ENCODE peak calls at places on chromosomes 7 and 10, in five cellular contexts. N, Z, I, E and W are unnamed samples.

GRCh38 chr10:13120786-13121499 is 21.0 kb downstream of the OPTN start:
- DNase-seq in N (no peak), Z (no peak), I (peak), E (no peak), W (no peak)

GRCh38 chr10:92573091-92573797 is 649 bp downstream of the IDE start:
- DNase-seq in N (peak), Z (no peak), I (peak), E (peak), W (peak)

GRCh38 chr7:120272261-120272895 is 597 bp upstream of the KCND2 start:
- DNase-seq in N (peak), Z (peak), I (peak), E (peak), W (peak)

GRCh38 chr10:77643795-77644468 is 6.3 kb upstream of the KCNMA1 start:
- DNase-seq in N (peak), Z (peak), I (peak), E (peak), W (peak)

GRCh38 chr10:101135151-101136006 is 4.3 kb downstream of the TLX1 start:
- DNase-seq in N (no peak), Z (no peak), I (no peak), E (no peak), W (no peak)

GRCh38 chr10:33066558-33067236 is 108.7 kb upstream of the ITGB1 start:
- DNase-seq in N (peak), Z (no peak), I (peak), E (peak), W (no peak)

GRCh38 chr7:2621948-2622640 is 9.7 kb upstream of the TTYH3 start:
- DNase-seq in N (no peak), Z (no peak), I (peak), E (no peak), W (no peak)

GRCh38 chr7:125563557-125563956 is 633.9 kb upstream of the POT1 start:
- DNase-seq in N (no peak), Z (no peak), I (no peak), E (no peak), W (no peak)

GRCh38 chr7:37516610-37517108 is 68.0 kb upstream of the ELMO1 start:
- DNase-seq in N (no peak), Z (no peak), I (no peak), E (no peak), W (no peak)

GRCh38 chr10:1232164-1232911 is 176.2 kb downstream of the WDR37 start:
- DNase-seq in N (no peak), Z (no peak), I (no peak), E (no peak), W (no peak)

GRCh38 chr7:28533731-28534531 is 121.6 kb downstream of the CREB5 start:
- DNase-seq in N (peak), Z (no peak), I (peak), E (peak), W (peak)

GRCh38 chr7:151704969-151705743 is 171.8 kb downstream of the PRKAG2 start:
- DNase-seq in N (no peak), Z (no peak), I (no peak), E (no peak), W (no peak)

GRCh38 chr10:14674376-14675050 is 100.2 kb downstream of the FAM107B start:
- DNase-seq in N (no peak), Z (no peak), I (no peak), E (no peak), W (no peak)

GRCh38 chr7:74094224-74095095 is 10.9 kb downstream of the LIMK1 start:
- DNase-seq in N (peak), Z (peak), I (peak), E (peak), W (peak)

GRCh38 chr7:73978681-73979563 is 49.1 kb upstream of the ELN start:
- DNase-seq in N (peak), Z (peak), I (peak), E (no peak), W (peak)

GRCh38 chr7:14821757-14822480 is 80.6 kb downstream of the DGKB start:
- DNase-seq in N (peak), Z (no peak), I (peak), E (peak), W (no peak)

GRCh38 chr10:59752278-59752940 is 846 bp downstream of the MRLN start:
- DNase-seq in N (no peak), Z (no peak), I (no peak), E (no peak), W (no peak)

GRCh38 chr7:28591275-28591674 is 179.0 kb downstream of the CREB5 start:
- DNase-seq in N (no peak), Z (no peak), I (no peak), E (no peak), W (no peak)

GRCh38 chr10:32155075-32155516 is 98.9 kb upstream of the KIF5B start:
- DNase-seq in N (peak), Z (peak), I (no peak), E (peak), W (peak)

GRCh38 chr10:98168147-98168546 is 33.7 kb downstream of the R3HCC1L start:
- DNase-seq in N (no peak), Z (no peak), I (no peak), E (no peak), W (no peak)

GRCh38 chr7:108340856-108341411 is 115.3 kb downstream of the NRCAM start:
- DNase-seq in N (peak), Z (peak), I (no peak), E (no peak), W (no peak)

GRCh38 chr7:70764004-70764691 is 367.8 kb upstream of the GALNT17 start:
- DNase-seq in N (no peak), Z (no peak), I (no peak), E (no peak), W (no peak)

GRCh38 chr10:117568226-117568625 is 25.7 kb downstream of the EMX2 start:
- DNase-seq in N (no peak), Z (no peak), I (no peak), E (no peak), W (no peak)

GRCh38 chr7:92609921-92610518 is 19.8 kb upstream of the FAM133B start:
- DNase-seq in N (peak), Z (no peak), I (peak), E (peak), W (no peak)

GRCh38 chr10:33193867-33194521 is 140.5 kb downstream of the NRP1 start:
- DNase-seq in N (peak), Z (no peak), I (peak), E (peak), W (peak)

GRCh38 chr10:123299598-123299997 is 145.4 kb downstream of the BUB3 start:
- DNase-seq in N (no peak), Z (no peak), I (no peak), E (no peak), W (no peak)

GRCh38 chr10:132634241-132634946 is 96.8 kb downstream of the INPP5A start:
- DNase-seq in N (peak), Z (no peak), I (no peak), E (no peak), W (no peak)

GRCh38 chr7:157848508-157849340 is 511.9 kb downstream of the DNAJB6 start:
- DNase-seq in N (no peak), Z (no peak), I (no peak), E (no peak), W (no peak)

GRCh38 chr7:6647080-6647479 is 10.0 kb downstream of the ZNF316 start:
- DNase-seq in N (no peak), Z (no peak), I (no peak), E (no peak), W (no peak)

GRCh38 chr7:1829111-1829510 is 159.0 kb downstream of the ELFN1 start:
- DNase-seq in N (no peak), Z (no peak), I (no peak), E (no peak), W (no peak)

GRCh38 chr7:23333671-23334246 is 34.6 kb downstream of the MALSU1 start:
- DNase-seq in N (peak), Z (no peak), I (peak), E (peak), W (peak)

GRCh38 chr10:86613905-86614304 is 40.4 kb upstream of the OPN4 start:
- DNase-seq in N (peak), Z (no peak), I (no peak), E (peak), W (no peak)

GRCh38 chr7:118590107-118590506 is 365.6 kb downstream of the ANKRD7 start:
- DNase-seq in N (peak), Z (peak), I (no peak), E (no peak), W (peak)

GRCh38 chr10:91614254-91614624 is 18.6 kb downstream of the PPP1R3C start:
- DNase-seq in N (peak), Z (no peak), I (peak), E (peak), W (peak)

GRCh38 chr10:13839430-13839986 is 252.7 kb downstream of the PRPF18 start:
- DNase-seq in N (peak), Z (peak), I (peak), E (peak), W (peak)

GRCh38 chr10:24723788-24724380 is at the start of gene ARHGAP21:
- DNase-seq in N (peak), Z (peak), I (peak), E (peak), W (peak)

GRCh38 chr10:62728479-62728878 is 76.0 kb upstream of the ADO start:
- DNase-seq in N (no peak), Z (no peak), I (no peak), E (no peak), W (no peak)

GRCh38 chr7:2051708-2052656 is 180.8 kb downstream of the MAD1L1 start:
- DNase-seq in N (no peak), Z (no peak), I (no peak), E (no peak), W (no peak)

GRCh38 chr7:141145630-141145982 is 71.7 kb downstream of the TMEM178B start:
- DNase-seq in N (no peak), Z (no peak), I (no peak), E (no peak), W (no peak)

DNA sequence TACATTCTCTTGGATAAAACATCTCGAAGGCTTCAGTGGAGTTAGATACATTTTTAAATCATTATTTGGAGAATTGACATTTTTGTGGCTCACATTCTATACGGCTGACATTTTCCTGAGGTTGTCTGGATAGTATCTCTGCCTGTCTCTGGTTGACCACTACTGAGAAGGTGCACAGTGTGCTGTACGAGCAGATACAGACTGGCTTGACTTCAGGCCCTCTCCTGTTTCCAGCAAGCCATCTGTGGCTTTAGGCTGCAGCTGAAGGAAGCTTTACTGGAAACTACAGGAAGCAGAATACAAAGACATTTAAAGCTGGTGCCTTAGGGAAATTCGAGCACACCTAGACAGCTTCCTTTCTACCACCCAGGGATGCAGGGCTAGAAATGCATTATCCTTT is 39.3 kb upstream of the RSU1 start:
- DNase-seq in N (no peak), Z (no peak), I (no peak), E (no peak), W (peak)
- H3K4me2 ChIP-seq in N (no peak), Z (no peak), I (no peak), E (no peak), W (no peak)

DNA sequence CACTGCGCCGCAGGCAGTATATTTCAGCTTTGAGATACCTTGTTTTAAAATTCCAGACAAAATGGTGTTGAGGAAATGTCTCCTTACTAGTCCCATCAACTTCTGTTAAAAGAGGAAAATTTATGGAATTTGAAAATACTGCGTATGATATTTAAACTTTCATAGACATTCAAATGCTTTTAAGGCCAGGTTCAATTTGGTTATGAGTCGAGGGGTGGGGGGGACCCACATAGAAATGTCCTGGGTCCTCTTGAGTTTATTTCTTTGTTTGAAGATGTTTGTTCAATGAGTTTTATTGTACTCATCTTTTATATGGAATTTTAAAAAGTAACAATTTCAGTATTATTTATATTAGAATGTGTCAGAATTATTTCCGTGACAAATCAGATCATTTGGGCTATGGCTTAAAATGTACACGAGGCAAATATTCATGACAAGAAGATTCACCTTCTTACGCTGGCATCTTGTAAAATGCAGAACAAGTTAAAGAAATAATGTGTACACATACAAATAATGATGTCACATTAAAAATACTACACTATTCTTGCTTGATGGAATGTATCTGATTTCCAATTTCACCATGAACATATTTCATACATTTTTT is 1.3 kb downstream of the IKZF1 start:
- DNase-seq in N (no peak), Z (no peak), I (no peak), E (no peak), W (no peak)
- H3K4me2 ChIP-seq in N (no peak), Z (no peak), I (no peak), E (no peak), W (no peak)

DNA sequence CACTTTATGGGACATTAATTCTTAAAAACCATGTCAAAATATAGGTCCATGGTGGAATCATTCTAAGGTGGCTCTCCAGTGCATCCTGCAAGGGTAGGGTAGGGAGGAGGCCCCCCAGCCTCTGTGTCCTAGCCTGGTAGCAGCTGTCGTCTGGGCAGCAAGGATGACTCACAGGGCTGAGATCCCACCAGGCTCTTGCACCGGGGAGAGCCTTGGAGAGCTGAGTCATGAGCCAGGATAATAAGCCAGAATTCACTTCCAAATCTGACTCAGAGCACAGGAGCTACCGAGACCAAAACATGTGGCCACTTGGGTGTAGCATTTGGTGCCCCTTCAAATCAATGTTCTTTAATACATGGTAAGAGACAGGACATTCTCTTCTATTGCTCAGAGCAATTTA is 298.5 kb downstream of the NEBL start:
- DNase-seq in N (peak), Z (peak), I (peak), E (peak), W (peak)
- H3K4me2 ChIP-seq in N (no peak), Z (no peak), I (no peak), E (no peak), W (peak)

DNA sequence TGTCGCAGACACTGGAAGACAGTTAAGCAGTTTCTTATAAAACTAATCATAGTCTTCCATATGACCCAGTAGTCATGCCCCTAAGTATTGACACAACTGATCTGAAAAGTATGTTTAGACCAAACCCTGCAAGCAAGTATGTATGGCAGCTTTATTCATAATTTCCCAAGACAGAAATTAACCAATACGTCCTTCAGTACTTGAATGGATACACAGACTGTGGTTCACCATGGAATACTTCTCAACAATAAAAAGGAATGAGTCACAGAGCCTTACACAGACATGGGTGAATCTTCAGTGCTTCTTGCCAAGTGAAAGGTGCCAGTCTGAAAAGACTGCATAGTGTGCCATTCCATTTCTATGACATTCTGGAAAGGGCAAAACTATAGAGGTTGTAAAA is 50.2 kb upstream of the AKR1E2 start:
- DNase-seq in N (peak), Z (no peak), I (no peak), E (peak), W (peak)
- H3K4me2 ChIP-seq in N (no peak), Z (no peak), I (no peak), E (no peak), W (no peak)

DNA sequence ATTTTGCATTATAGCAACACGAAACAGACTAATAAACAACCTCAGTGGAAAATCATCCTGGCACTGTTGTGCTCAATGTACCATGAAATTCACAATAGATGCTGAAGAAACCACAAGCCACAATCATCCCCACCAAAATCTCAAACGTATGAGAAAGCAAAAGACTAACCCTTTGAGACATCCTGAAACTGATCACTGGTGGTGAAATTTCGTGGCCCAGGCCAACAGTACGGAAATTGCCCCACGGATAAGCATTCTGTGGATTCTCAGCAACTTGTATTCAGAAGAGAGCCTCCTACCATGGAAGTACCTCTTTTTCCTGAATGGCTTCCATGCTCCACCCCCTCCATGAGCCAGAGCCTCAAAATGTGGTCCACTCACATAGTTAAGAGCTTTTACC is 163.9 kb upstream of the AUTS2 start:
- DNase-seq in N (no peak), Z (no peak), I (no peak), E (no peak), W (no peak)
- H3K4me2 ChIP-seq in N (no peak), Z (no peak), I (no peak), E (no peak), W (no peak)

DNA sequence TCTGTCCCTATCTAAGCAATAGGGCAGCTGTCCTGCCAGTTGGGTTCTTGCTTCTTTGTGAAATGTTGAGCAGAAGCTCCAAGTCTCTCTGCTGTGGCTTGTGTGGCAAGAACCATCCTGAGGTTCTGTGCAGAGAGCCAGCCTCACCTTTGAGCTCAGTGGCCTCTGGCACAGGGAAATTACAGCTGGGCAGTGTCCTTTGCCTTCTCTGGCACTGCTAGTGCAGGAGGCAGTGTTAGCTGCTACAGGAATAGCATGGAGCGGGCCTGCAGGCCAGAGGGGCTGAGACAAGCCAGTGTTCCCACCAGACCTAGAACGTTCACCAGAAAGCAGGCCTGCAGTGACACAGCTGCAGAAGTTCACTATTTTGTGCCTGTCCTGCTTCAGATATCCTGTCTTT is 1.8 kb downstream of the PRXL2A start:
- DNase-seq in N (no peak), Z (no peak), I (no peak), E (no peak), W (no peak)
- H3K4me2 ChIP-seq in N (no peak), Z (peak), I (no peak), E (no peak), W (no peak)

DNA sequence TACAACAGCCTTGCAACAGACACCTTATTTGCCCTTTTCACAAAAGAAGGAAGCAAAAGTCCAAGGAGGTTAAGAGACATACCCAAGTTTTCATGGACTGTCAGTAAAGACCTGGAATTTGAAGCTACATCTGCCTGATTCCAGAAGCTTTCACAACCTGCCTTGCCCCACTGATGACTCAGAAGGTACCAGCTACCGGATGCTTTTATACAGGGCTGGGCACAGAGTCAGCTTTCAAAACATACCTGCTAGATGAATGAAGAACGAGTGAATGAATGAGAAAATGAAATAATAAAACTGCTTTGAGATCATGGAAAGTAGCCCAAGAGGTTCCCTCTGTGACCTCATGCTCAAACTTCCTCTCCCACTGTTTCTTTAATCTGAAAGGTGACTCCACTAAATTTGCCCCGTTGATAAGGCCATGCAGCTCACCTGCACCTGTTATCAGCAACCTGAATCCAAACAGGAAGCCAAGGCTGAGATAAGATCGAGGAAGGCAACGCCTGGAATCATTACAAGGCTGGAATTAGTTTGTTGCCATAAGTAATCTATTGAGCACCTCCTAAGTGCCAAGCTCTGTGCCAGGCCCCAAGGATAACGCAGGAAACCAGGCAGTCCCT is 151.5 kb downstream of the WDR11 start:
- DNase-seq in N (peak), Z (no peak), I (no peak), E (no peak), W (peak)
- H3K4me2 ChIP-seq in N (no peak), Z (no peak), I (no peak), E (no peak), W (no peak)

GRCh38 chr10:65396997-65397396 is 1528.8 kb upstream of the LRRTM3 start:
- DNase-seq in N (no peak), Z (no peak), I (no peak), E (no peak), W (no peak)

DNA sequence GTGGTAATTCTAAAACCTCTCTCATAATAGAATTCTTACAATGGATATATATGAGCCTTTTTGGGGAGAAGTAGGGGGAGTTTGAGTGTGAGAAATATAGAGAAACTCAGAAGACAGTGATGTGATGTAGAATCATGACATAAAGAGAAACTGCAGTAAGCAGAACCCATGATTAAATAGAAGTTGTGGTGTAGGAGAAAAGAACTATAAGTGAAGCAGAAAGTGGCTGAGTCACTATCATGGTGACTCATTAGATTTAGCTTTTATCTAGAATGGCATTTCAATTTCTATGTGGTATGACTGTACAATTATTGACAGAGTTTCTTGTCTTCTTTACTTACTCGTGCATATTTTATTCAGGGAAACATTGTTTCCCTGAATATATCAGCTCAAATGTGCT is 1530.9 kb upstream of the LRRTM3 start:
- DNase-seq in N (peak), Z (no peak), I (peak), E (no peak), W (peak)
- H3K4me2 ChIP-seq in N (peak), Z (peak), I (no peak), E (no peak), W (no peak)

GRCh38 chr10:30155401-30155800 is 96.0 kb upstream of the JCAD start:
- DNase-seq in N (no peak), Z (no peak), I (no peak), E (peak), W (no peak)
- H3K4me2 ChIP-seq in N (no peak), Z (no peak), I (no peak), E (no peak), W (no peak)